ENCODE peak calls at places on chromosomes 11 and 22, in ten cellular contexts. One of them, this sample, is unnamed.

GRCh38 chr11:72483412-72484186 is 49.3 kb upstream of the CLPB start:
- DNase-seq in lower lobe of right lung: no peak
- DNase-seq in ascending aorta: no peak
- DNase-seq in esophagus squamous epithelium: no peak
- DNase-seq in colonic mucosa: peak
- DNase-seq in OCI-LY7: no peak
- DNase-seq in H9: no peak
- DNase-seq in cardiac muscle cell: no peak
- DNase-seq in A549: no peak
- DNase-seq in AG04450: no peak
- DNase-seq in this sample: no peak

GRCh38 chr22:38775656-38776055 is 18.3 kb downstream of the DNAL4 start:
- DNase-seq in ascending aorta: no peak
- DNase-seq in OCI-LY7: no peak
- DNase-seq in A549: no peak
- DNase-seq in esophagus squamous epithelium: no peak
- DNase-seq in H9: no peak
- DNase-seq in AG04450: no peak
- DNase-seq in colonic mucosa: no peak
- DNase-seq in lower lobe of right lung: no peak
- DNase-seq in cardiac muscle cell: no peak
- DNase-seq in this sample: no peak

GRCh38 chr11:96054870-96055705 is 131.2 kb upstream of the MTMR2 start:
- DNase-seq in esophagus squamous epithelium: no peak
- DNase-seq in OCI-LY7: peak
- DNase-seq in A549: peak
- DNase-seq in ascending aorta: no peak
- DNase-seq in lower lobe of right lung: no peak
- DNase-seq in colonic mucosa: no peak
- DNase-seq in H9: no peak
- DNase-seq in cardiac muscle cell: peak
- DNase-seq in AG04450: no peak
- DNase-seq in this sample: no peak

GRCh38 chr11:60981515-60981914 is 10.0 kb downstream of the CD6 start:
- DNase-seq in esophagus squamous epithelium: no peak
- DNase-seq in cardiac muscle cell: no peak
- DNase-seq in lower lobe of right lung: no peak
- DNase-seq in AG04450: no peak
- DNase-seq in colonic mucosa: no peak
- DNase-seq in OCI-LY7: no peak
- DNase-seq in ascending aorta: no peak
- DNase-seq in H9: no peak
- DNase-seq in A549: no peak
- DNase-seq in this sample: no peak

GRCh38 chr22:18978506-18978905 is 42.4 kb upstream of the PRODH start:
- DNase-seq in ascending aorta: no peak
- DNase-seq in lower lobe of right lung: peak
- DNase-seq in A549: no peak
- DNase-seq in AG04450: no peak
- DNase-seq in cardiac muscle cell: no peak
- DNase-seq in esophagus squamous epithelium: no peak
- DNase-seq in colonic mucosa: no peak
- DNase-seq in OCI-LY7: no peak
- DNase-seq in H9: no peak
- DNase-seq in this sample: no peak

GRCh38 chr11:57251037-57251436 is 14.0 kb upstream of the APLNR start:
- DNase-seq in AG04450: no peak
- DNase-seq in H9: no peak
- DNase-seq in esophagus squamous epithelium: no peak
- DNase-seq in ascending aorta: no peak
- DNase-seq in OCI-LY7: no peak
- DNase-seq in lower lobe of right lung: no peak
- DNase-seq in colonic mucosa: no peak
- DNase-seq in cardiac muscle cell: no peak
- DNase-seq in A549: no peak
- DNase-seq in this sample: no peak

GRCh38 chr22:26542831-26543230 is 30.6 kb upstream of the TFIP11 start:
- DNase-seq in esophagus squamous epithelium: no peak
- DNase-seq in OCI-LY7: peak
- DNase-seq in AG04450: no peak
- DNase-seq in A549: no peak
- DNase-seq in colonic mucosa: no peak
- DNase-seq in H9: no peak
- DNase-seq in ascending aorta: no peak
- DNase-seq in lower lobe of right lung: no peak
- DNase-seq in cardiac muscle cell: no peak
- DNase-seq in this sample: no peak

GRCh38 chr22:47787501-47788227 is 1025.2 kb downstream of the TBC1D22A start:
- DNase-seq in AG04450: no peak
- DNase-seq in esophagus squamous epithelium: no peak
- DNase-seq in OCI-LY7: no peak
- DNase-seq in ascending aorta: no peak
- DNase-seq in A549: no peak
- DNase-seq in cardiac muscle cell: no peak
- DNase-seq in H9: no peak
- DNase-seq in colonic mucosa: no peak
- DNase-seq in lower lobe of right lung: no peak
- DNase-seq in this sample: no peak

GRCh38 chr22:26715392-26715939 is 58.1 kb downstream of the MIAT start:
- DNase-seq in esophagus squamous epithelium: no peak
- DNase-seq in H9: no peak
- DNase-seq in cardiac muscle cell: no peak
- DNase-seq in OCI-LY7: no peak
- DNase-seq in lower lobe of right lung: no peak
- DNase-seq in ascending aorta: no peak
- DNase-seq in A549: no peak
- DNase-seq in colonic mucosa: no peak
- DNase-seq in AG04450: no peak
- DNase-seq in this sample: no peak

GRCh38 chr22:19271273-19271855 is 20.2 kb downstream of the CLTCL1 start:
- DNase-seq in A549: no peak
- DNase-seq in colonic mucosa: no peak
- DNase-seq in esophagus squamous epithelium: no peak
- DNase-seq in lower lobe of right lung: no peak
- DNase-seq in OCI-LY7: no peak
- DNase-seq in H9: no peak
- DNase-seq in ascending aorta: no peak
- DNase-seq in cardiac muscle cell: no peak
- DNase-seq in AG04450: no peak
- DNase-seq in this sample: no peak

GRCh38 chr11:6022954-6023353 is 7.6 kb downstream of the OR56A1 start:
- DNase-seq in OCI-LY7: peak
- DNase-seq in A549: peak
- DNase-seq in cardiac muscle cell: peak
- DNase-seq in AG04450: no peak
- DNase-seq in H9: no peak
- DNase-seq in lower lobe of right lung: no peak
- DNase-seq in ascending aorta: no peak
- DNase-seq in colonic mucosa: no peak
- DNase-seq in esophagus squamous epithelium: no peak
- DNase-seq in this sample: no peak

GRCh38 chr11:32885556-32885955 is 7.1 kb upstream of the QSER1 start:
- DNase-seq in OCI-LY7: no peak
- DNase-seq in H9: peak
- DNase-seq in lower lobe of right lung: no peak
- DNase-seq in A549: no peak
- DNase-seq in colonic mucosa: no peak
- DNase-seq in cardiac muscle cell: no peak
- DNase-seq in AG04450: no peak
- DNase-seq in esophagus squamous epithelium: no peak
- DNase-seq in ascending aorta: no peak
- DNase-seq in this sample: no peak

GRCh38 chr22:27737521-27737920 is 64.0 kb downstream of the MN1 start:
- DNase-seq in H9: no peak
- DNase-seq in ascending aorta: no peak
- DNase-seq in cardiac muscle cell: no peak
- DNase-seq in OCI-LY7: no peak
- DNase-seq in lower lobe of right lung: no peak
- DNase-seq in colonic mucosa: no peak
- DNase-seq in AG04450: no peak
- DNase-seq in esophagus squamous epithelium: no peak
- DNase-seq in A549: no peak
- DNase-seq in this sample: no peak

GRCh38 chr11:44825058-44825795 is 98.5 kb downstream of the TSPAN18 start:
- DNase-seq in OCI-LY7: no peak
- DNase-seq in H9: no peak
- DNase-seq in A549: no peak
- DNase-seq in lower lobe of right lung: no peak
- DNase-seq in colonic mucosa: no peak
- DNase-seq in esophagus squamous epithelium: no peak
- DNase-seq in AG04450: no peak
- DNase-seq in cardiac muscle cell: no peak
- DNase-seq in ascending aorta: no peak
- DNase-seq in this sample: no peak

GRCh38 chr11:27873664-27874063 is 173.4 kb upstream of the BDNF start:
- DNase-seq in cardiac muscle cell: no peak
- DNase-seq in esophagus squamous epithelium: no peak
- DNase-seq in A549: no peak
- DNase-seq in AG04450: no peak
- DNase-seq in ascending aorta: no peak
- DNase-seq in H9: no peak
- DNase-seq in colonic mucosa: no peak
- DNase-seq in OCI-LY7: no peak
- DNase-seq in lower lobe of right lung: no peak
- DNase-seq in this sample: no peak

GRCh38 chr11:36251716-36252307 is 37.4 kb downstream of the COMMD9 start:
- DNase-seq in ascending aorta: no peak
- DNase-seq in AG04450: no peak
- DNase-seq in A549: no peak
- DNase-seq in OCI-LY7: no peak
- DNase-seq in H9: no peak
- DNase-seq in colonic mucosa: no peak
- DNase-seq in lower lobe of right lung: no peak
- DNase-seq in cardiac muscle cell: no peak
- DNase-seq in esophagus squamous epithelium: no peak
- DNase-seq in this sample: no peak

GRCh38 chr11:36254739-36255138 is 34.5 kb downstream of the COMMD9 start:
- DNase-seq in AG04450: no peak
- DNase-seq in colonic mucosa: no peak
- DNase-seq in lower lobe of right lung: no peak
- DNase-seq in OCI-LY7: no peak
- DNase-seq in esophagus squamous epithelium: no peak
- DNase-seq in H9: no peak
- DNase-seq in A549: no peak
- DNase-seq in ascending aorta: no peak
- DNase-seq in cardiac muscle cell: no peak
- DNase-seq in this sample: no peak

GRCh38 chr11:36253238-36253637 is 36.0 kb downstream of the COMMD9 start:
- DNase-seq in lower lobe of right lung: no peak
- DNase-seq in OCI-LY7: no peak
- DNase-seq in AG04450: no peak
- DNase-seq in esophagus squamous epithelium: no peak
- DNase-seq in colonic mucosa: no peak
- DNase-seq in A549: no peak
- DNase-seq in cardiac muscle cell: no peak
- DNase-seq in ascending aorta: no peak
- DNase-seq in H9: no peak
- DNase-seq in this sample: no peak

GRCh38 chr11:36247493-36247892 is 41.7 kb downstream of the COMMD9 start:
- DNase-seq in AG04450: no peak
- DNase-seq in H9: no peak
- DNase-seq in lower lobe of right lung: no peak
- DNase-seq in ascending aorta: no peak
- DNase-seq in cardiac muscle cell: no peak
- DNase-seq in colonic mucosa: no peak
- DNase-seq in OCI-LY7: no peak
- DNase-seq in A549: no peak
- DNase-seq in esophagus squamous epithelium: no peak
- DNase-seq in this sample: no peak

DNA sequence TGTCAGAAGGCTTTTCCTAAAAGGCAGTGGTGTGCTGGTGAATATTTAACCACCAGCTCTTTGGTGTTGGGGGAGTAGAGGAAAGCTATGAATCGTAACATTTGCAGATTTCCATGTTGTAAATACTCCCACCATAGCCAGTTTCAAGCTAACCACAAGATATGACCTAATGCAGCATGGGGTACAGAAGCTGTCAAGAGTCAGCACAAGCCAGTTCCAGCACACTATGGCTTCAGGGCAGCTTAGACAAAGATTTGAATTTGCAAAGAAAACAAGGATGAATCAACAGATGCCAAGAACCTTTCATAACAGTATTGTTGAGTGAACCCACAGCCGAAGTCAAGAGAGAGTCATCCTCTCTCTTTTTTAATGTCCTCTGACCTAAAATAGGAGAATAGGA is 40.0 kb downstream of the COMMD9 start:
- DNase-seq in AG04450: peak
- DNase-seq in OCI-LY7: no peak
- DNase-seq in H9: no peak
- DNase-seq in cardiac muscle cell: no peak
- DNase-seq in esophagus squamous epithelium: no peak
- DNase-seq in lower lobe of right lung: no peak
- DNase-seq in colonic mucosa: no peak
- DNase-seq in A549: no peak
- DNase-seq in ascending aorta: no peak
- DNase-seq in this sample: no peak
- H3K27ac ChIP-seq in AG04450: no peak
- H3K27ac ChIP-seq in OCI-LY7: no peak
- H3K27ac ChIP-seq in H9: no peak
- H3K27ac ChIP-seq in cardiac muscle cell: no peak
- H3K27ac ChIP-seq in esophagus squamous epithelium: no peak
- H3K27ac ChIP-seq in lower lobe of right lung: no peak
- H3K27ac ChIP-seq in colonic mucosa: no peak
- H3K27ac ChIP-seq in A549: no peak
- H3K27ac ChIP-seq in ascending aorta: no peak
- H3K27ac ChIP-seq in this sample: no peak

GRCh38 chr11:59263225-59263894 is 50.6 kb upstream of the MPEG1 start:
- DNase-seq in lower lobe of right lung: no peak
- DNase-seq in ascending aorta: no peak
- DNase-seq in A549: no peak
- DNase-seq in esophagus squamous epithelium: no peak
- DNase-seq in H9: peak
- DNase-seq in cardiac muscle cell: peak
- DNase-seq in OCI-LY7: peak
- DNase-seq in AG04450: no peak
- DNase-seq in colonic mucosa: peak
- DNase-seq in this sample: no peak
- TF ChIP-seq CTCF in lower lobe of right lung: peak
- TF ChIP-seq CTCF in ascending aorta: no peak
- TF ChIP-seq CTCF in A549: no peak
- TF ChIP-seq CTCF in esophagus squamous epithelium: no peak
- TF ChIP-seq CTCF in H9: peak
- TF ChIP-seq CTCF in cardiac muscle cell: no peak
- TF ChIP-seq CTCF in OCI-LY7: peak
- TF ChIP-seq CTCF in AG04450: no peak
- TF ChIP-seq CTCF in colonic mucosa: peak
- TF ChIP-seq CTCF in this sample: no peak

GRCh38 chr11:120776683-120777010 is 247.3 kb upstream of the TBCEL start:
- DNase-seq in ascending aorta: no peak
- DNase-seq in OCI-LY7: no peak
- DNase-seq in H9: no peak
- DNase-seq in AG04450: no peak
- DNase-seq in colonic mucosa: no peak
- DNase-seq in cardiac muscle cell: no peak
- DNase-seq in lower lobe of right lung: no peak
- DNase-seq in A549: no peak
- DNase-seq in esophagus squamous epithelium: no peak
- DNase-seq in this sample: no peak
- H3K27ac ChIP-seq in ascending aorta: no peak
- H3K27ac ChIP-seq in OCI-LY7: no peak
- H3K27ac ChIP-seq in H9: no peak
- H3K27ac ChIP-seq in AG04450: no peak
- H3K27ac ChIP-seq in colonic mucosa: no peak
- H3K27ac ChIP-seq in cardiac muscle cell: no peak
- H3K27ac ChIP-seq in lower lobe of right lung: no peak
- H3K27ac ChIP-seq in A549: no peak
- H3K27ac ChIP-seq in esophagus squamous epithelium: no peak
- H3K27ac ChIP-seq in this sample: no peak

GRCh38 chr11:134014502-134014901 is 54.4 kb upstream of the JAM3 start:
- DNase-seq in colonic mucosa: no peak
- DNase-seq in esophagus squamous epithelium: no peak
- DNase-seq in lower lobe of right lung: no peak
- DNase-seq in OCI-LY7: no peak
- DNase-seq in cardiac muscle cell: peak
- DNase-seq in A549: no peak
- DNase-seq in AG04450: no peak
- DNase-seq in ascending aorta: no peak
- DNase-seq in H9: peak
- DNase-seq in this sample: no peak
- TF ChIP-seq CTCF in colonic mucosa: no peak
- TF ChIP-seq CTCF in esophagus squamous epithelium: no peak
- TF ChIP-seq CTCF in lower lobe of right lung: no peak
- TF ChIP-seq CTCF in OCI-LY7: peak
- TF ChIP-seq CTCF in cardiac muscle cell: peak
- TF ChIP-seq CTCF in A549: no peak
- TF ChIP-seq CTCF in AG04450: peak
- TF ChIP-seq CTCF in ascending aorta: peak
- TF ChIP-seq CTCF in H9: peak
- TF ChIP-seq CTCF in this sample: no peak

This sample was measured in thoracic aorta.